ENCODE peak calls at places on chromosome 1, in ten cellular contexts. P is NCI-H510A; I is AG04449; B is CD4-positive, alpha-beta T cell; Q is astrocyte of the cerebellum; V is pulmonary artery endothelial cell; C is GM12878; R is tibial nerve; L is ELR; O is astrocyte of the spinal cord. U is an unnamed sample.
A peak's percentile ranks its signal among the peaks of the same experiment; 100 is the strongest.

GRCh38 chr1:89022167-89022959 is at the start of gene GBP3:
- DNase-seq in P (peak; percentile 4), I (peak; percentile 42), B (no peak), Q (peak; percentile 36), V (no peak), C (peak; percentile 33), R (no peak), L (peak; percentile 81), O (peak; percentile 79), U (no peak)

GRCh38 chr1:103275725-103276124 is 167.4 kb upstream of the COL11A1 start:
- DNase-seq in P (no peak), I (no peak), B (no peak), Q (no peak), V (no peak), C (no peak), R (no peak), L (no peak), O (no peak), U (no peak)

GRCh38 chr1:48851638-48852037 is 74.9 kb upstream of the BEND5 start:
- DNase-seq in P (no peak), I (no peak), B (no peak), Q (no peak), V (no peak), C (no peak), R (no peak), L (no peak), O (no peak), U (no peak)

GRCh38 chr1:170765279-170765678 is 101.3 kb downstream of the PRRX1 start:
- DNase-seq in P (no peak), I (no peak), B (no peak), Q (no peak), V (no peak), C (no peak), R (no peak), L (no peak), O (no peak), U (no peak)

GRCh38 chr1:197065549-197065948 is 1.5 kb downstream of the F13B start:
- DNase-seq in P (no peak), I (peak; percentile 50), B (no peak), Q (no peak), V (no peak), C (no peak), R (no peak), L (no peak), O (peak; percentile 20), U (no peak)

GRCh38 chr1:44103270-44104131 is 15.1 kb upstream of the KLF17 start:
- DNase-seq in P (peak; percentile 56), I (no peak), B (no peak), Q (no peak), V (no peak), C (no peak), R (no peak), L (no peak), O (no peak), U (no peak)

GRCh38 chr1:97632075-97632474 is 288.8 kb downstream of the DPYD start:
- DNase-seq in P (peak; percentile 63), I (no peak), B (no peak), Q (peak; percentile 41), V (peak; percentile 67), C (no peak), R (no peak), L (peak; percentile 25), O (peak; percentile 68), U (no peak)

GRCh38 chr1:92996131-92996463 is 34.8 kb upstream of the DIPK1A start:
- DNase-seq in P (no peak), I (no peak), B (no peak), Q (no peak), V (no peak), C (no peak), R (no peak), L (no peak), O (no peak), U (no peak)

GRCh38 chr1:227759345-227760300 is 24.4 kb downstream of the SNAP47 start:
- DNase-seq in P (no peak), I (peak; percentile 92), B (no peak), Q (peak; percentile 97), V (peak; percentile 37), C (no peak), R (peak; percentile 27), L (peak; percentile 96), O (peak; percentile 98), U (peak; percentile 77)

GRCh38 chr1:32455958-32456357 is 8.9 kb upstream of the ZBTB8B start:
- DNase-seq in P (no peak), I (no peak), B (no peak), Q (no peak), V (no peak), C (no peak), R (no peak), L (no peak), O (no peak), U (no peak)

GRCh38 chr1:211478376-211478775 is 13.6 kb downstream of the RD3 start:
- DNase-seq in P (no peak), I (no peak), B (no peak), Q (no peak), V (no peak), C (no peak), R (no peak), L (no peak), O (no peak), U (no peak)

GRCh38 chr1:25055045-25055780 is 125.1 kb upstream of the RUNX3 start:
- DNase-seq in P (no peak), I (no peak), B (no peak), Q (no peak), V (no peak), C (no peak), R (no peak), L (no peak), O (no peak), U (no peak)

GRCh38 chr1:33195560-33195959 is 13.7 kb upstream of the TRIM62 start:
- DNase-seq in P (no peak), I (no peak), B (no peak), Q (no peak), V (no peak), C (no peak), R (no peak), L (peak; percentile 43), O (no peak), U (no peak)

GRCh38 chr1:66624412-66625060 is 90.6 kb downstream of the SGIP1 start:
- DNase-seq in P (no peak), I (no peak), B (no peak), Q (peak; percentile 4), V (peak; percentile 22), C (no peak), R (no peak), L (peak; percentile 83), O (peak; percentile 69), U (no peak)